ENCODE peak calls at places on chromosomes 1 and 21, in six cellular contexts. S is right lobe of liver, W is testis, K is IMR-90, O is uterus, Q is ovary. J is an unnamed sample.
A peak's percentile ranks its signal among the peaks of the same experiment; 100 is the strongest.

GRCh38 chr1:89149229-89149628 is 23.3 kb upstream of the GBP2 start:
- DNase-seq in S (no peak), W (peak; percentile 48), K (peak; percentile 43), O (peak; percentile 52), Q (peak; percentile 33), J (no peak)

GRCh38 chr21:40678681-40679284 is 168.2 kb downstream of the DSCAM start:
- DNase-seq in S (no peak), W (no peak), K (no peak), O (no peak), Q (no peak), J (no peak)

GRCh38 chr1:200886590-200886989 is 8.1 kb upstream of the INAVA start:
- DNase-seq in S (no peak), W (no peak), K (no peak), O (no peak), Q (no peak), J (no peak)

GRCh38 chr1:46204406-46204742 is 1.2 kb downstream of the LURAP1 start:
- DNase-seq in S (no peak), W (no peak), K (no peak), O (no peak), Q (no peak), J (no peak)

GRCh38 chr1:155008015-155008941 is 5.7 kb downstream of the ZBTB7B start:
- DNase-seq in S (no peak), W (no peak), K (no peak), O (no peak), Q (no peak), J (no peak)

GRCh38 chr21:32941263-32941662 is 84.5 kb upstream of the OLIG2 start:
- DNase-seq in S (no peak), W (no peak), K (no peak), O (no peak), Q (no peak), J (no peak)

GRCh38 chr1:48102766-48103165 is 105.6 kb upstream of the TRABD2B start:
- DNase-seq in S (no peak), W (no peak), K (no peak), O (no peak), Q (no peak), J (no peak)

GRCh38 chr1:65177457-65177856 is 29.5 kb downstream of the AK4 start:
- DNase-seq in S (no peak), W (no peak), K (peak; percentile 68), O (no peak), Q (no peak), J (no peak)

GRCh38 chr1:201495447-201496295 is 11.3 kb downstream of the CSRP1 start:
- DNase-seq in S (peak; percentile 77), W (peak; percentile 70), K (peak; percentile 67), O (peak; percentile 94), Q (peak; percentile 88), J (peak; percentile 33)

GRCh38 chr1:45050931-45051748 is 39.1 kb downstream of the UROD start:
- DNase-seq in S (no peak), W (no peak), K (no peak), O (no peak), Q (no peak), J (no peak)

GRCh38 chr21:46180778-46181391 is 3.4 kb downstream of the SPATC1L start:
- DNase-seq in S (no peak), W (no peak), K (no peak), O (no peak), Q (no peak), J (no peak)

GRCh38 chr1:206582537-206583460 is 29.5 kb downstream of the EIF2D start:
- DNase-seq in S (no peak), W (no peak), K (no peak), O (no peak), Q (no peak), J (no peak)

GRCh38 chr1:94622757-94623156 is 81.2 kb upstream of the F3 start:
- DNase-seq in S (no peak), W (peak; percentile 81), K (peak; percentile 61), O (no peak), Q (no peak), J (no peak)

GRCh38 chr1:155193275-155193990 is 14.3 kb downstream of the THBS3 start:
- DNase-seq in S (peak; percentile 82), W (peak; percentile 87), K (peak; percentile 81), O (peak; percentile 90), Q (peak; percentile 90), J (peak; percentile 93)

GRCh38 chr1:239633432-239633831 is 247.1 kb downstream of the CHRM3 start:
- DNase-seq in S (no peak), W (no peak), K (no peak), O (no peak), Q (no peak), J (no peak)

GRCh38 chr1:175783126-175783722 is 39.8 kb upstream of the TNR start:
- DNase-seq in S (no peak), W (no peak), K (no peak), O (no peak), Q (no peak), J (no peak)

GRCh38 chr1:245997471-245998258 is 509.4 kb downstream of the SMYD3 start:
- DNase-seq in S (no peak), W (no peak), K (peak; percentile 61), O (no peak), Q (no peak), J (peak; percentile 88)

GRCh38 chr1:222021124-222021523 is 279.2 kb upstream of the DUSP10 start:
- DNase-seq in S (no peak), W (no peak), K (no peak), O (no peak), Q (no peak), J (no peak)

GRCh38 chr1:245153081-245153644 is 1.6 kb upstream of the KIF26B start:
- DNase-seq in S (peak; percentile 61), W (peak; percentile 79), K (peak; percentile 72), O (peak; percentile 31), Q (peak; percentile 59), J (peak; percentile 60)

GRCh38 chr21:43207043-43207315 is 38.2 kb downstream of the CRYAA start:
- DNase-seq in S (no peak), W (no peak), K (no peak), O (no peak), Q (no peak), J (no peak)

GRCh38 chr1:113396585-113396984 is 6.3 kb downstream of the MAGI3 start:
- DNase-seq in S (no peak), W (no peak), K (peak; percentile 78), O (no peak), Q (no peak), J (no peak)

GRCh38 chr1:154352581-154353459 is 27.5 kb downstream of the ATP8B2 start:
- DNase-seq in S (peak; percentile 68), W (peak; percentile 66), K (peak; percentile 31), O (peak; percentile 42), Q (peak; percentile 50), J (peak; percentile 66)

GRCh38 chr1:22053018-22053860 is 730 bp downstream of the CDC42 start:
- DNase-seq in S (peak; percentile 77), W (peak; percentile 41), K (peak; percentile 85), O (peak; percentile 51), Q (peak; percentile 70), J (peak; percentile 66)

GRCh38 chr1:240188139-240188538 is 96.5 kb downstream of the FMN2 start:
- DNase-seq in S (no peak), W (no peak), K (no peak), O (no peak), Q (no peak), J (no peak)

GRCh38 chr1:53878492-53879105 is 11.0 kb downstream of the YIPF1 start:
- DNase-seq in S (no peak), W (no peak), K (peak; percentile 69), O (no peak), Q (no peak), J (no peak)

GRCh38 chr1:93616996-93617669 is 64.5 kb downstream of the BCAR3 start:
- DNase-seq in S (peak; percentile 94), W (no peak), K (no peak), O (peak; percentile 36), Q (no peak), J (peak; percentile 79)

GRCh38 chr1:156368889-156369684 is at the start of gene RHBG:
- DNase-seq in S (peak; percentile 80), W (peak; percentile 68), K (peak; percentile 2), O (no peak), Q (peak; percentile 74), J (peak; percentile 84)

GRCh38 chr1:221363074-221363473 is 378.8 kb downstream of the DUSP10 start:
- DNase-seq in S (no peak), W (no peak), K (no peak), O (no peak), Q (no peak), J (no peak)

GRCh38 chr1:34984435-34985062 is 598 bp downstream of the TMEM35B start:
- DNase-seq in S (peak; percentile 49), W (peak; percentile 47), K (peak; percentile 33), O (peak; percentile 61), Q (peak; percentile 56), J (no peak)

DNA sequence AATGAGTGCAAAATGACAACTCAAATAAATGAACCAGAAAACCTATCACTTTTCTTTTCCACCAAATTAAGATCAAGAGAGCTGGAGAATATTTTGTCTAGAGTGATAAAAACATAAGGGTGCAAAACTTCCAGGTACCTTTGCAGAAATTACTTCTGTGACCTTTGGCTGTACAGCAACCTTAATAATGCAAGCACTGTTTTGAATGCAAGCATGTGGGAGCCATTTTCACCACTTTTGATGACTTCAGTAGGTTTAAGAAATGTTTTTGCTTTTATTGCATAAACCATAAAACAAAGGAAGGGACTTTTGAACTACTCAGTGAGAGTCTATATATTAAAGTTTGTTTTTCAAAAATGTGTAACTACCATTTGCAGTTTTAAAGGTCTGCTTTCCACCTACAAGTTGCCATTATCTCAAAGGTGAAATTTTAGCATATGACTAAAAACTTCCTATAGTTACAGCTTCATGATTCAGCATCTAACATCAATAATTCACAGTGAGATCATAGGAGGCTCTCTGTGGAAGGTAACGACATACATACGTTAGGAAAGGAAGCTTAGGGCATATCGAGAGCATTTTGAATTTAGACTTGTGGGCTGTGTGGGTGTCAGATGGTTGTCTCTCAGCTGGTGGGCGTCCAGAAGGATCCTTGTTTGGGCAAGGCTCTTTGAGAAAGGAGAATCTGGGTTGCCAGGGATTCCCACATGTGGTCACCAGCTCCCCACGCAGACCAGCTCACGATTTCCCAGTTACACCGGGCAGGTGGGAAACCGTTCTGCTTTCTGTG is 1.1 kb upstream of the GADD45A start:
- DNase-seq in S (no peak), W (no peak), K (peak; percentile 79), O (no peak), Q (peak; percentile 36), J (no peak)
- TF ChIP-seq POLR2A in S (no peak), W (no peak), K (no peak), O (no peak), Q (no peak), J (no peak)

GRCh38 chr1:18932387-18932786 is 24.1 kb downstream of the IFFO2 start:
- DNase-seq in S (no peak), W (no peak), K (peak; percentile 52), O (no peak), Q (no peak), J (no peak)
- H3K4me1 ChIP-seq in S (no peaks in the 10 kb centered on the region), W (no peaks in the 10 kb centered on the region), K (peaks cover 34% of the 10 kb centered on the region), O (peaks cover 6% of the 10 kb centered on the region), Q (no peaks in the 10 kb centered on the region), J (peaks cover 24% of the 10 kb centered on the region)

GRCh38 chr1:114508386-114508898 is 2.6 kb downstream of the TRIM33 start:
- DNase-seq in S (no peak), W (no peak), K (no peak), O (no peak), Q (no peak), J (no peak)
- H3K4me3 ChIP-seq in S (no peak overlapping the region), W (no peak overlapping the region), K (no peak overlapping the region), O (no peak overlapping the region), Q (no peak overlapping the region), J (no peak overlapping the region)

GRCh38 chr1:143720087-143721023 is 251.4 kb downstream of the FAM72C start:
- DNase-seq in S (peak; percentile 61), W (peak; percentile 17), K (peak; percentile 11), O (no peak), Q (no peak), J (no peak)
- TF ChIP-seq POLR2A in S (no peak), W (no peak), K (no peak), O (no peak), Q (no peak), J (no peak)

J was measured in stomach.